ENCODE peak calls at places on chromosomes 5 and 9, in five cellular contexts. X, B, A, N and Q are unnamed samples.

GRCh38 chr9:118478752-118479151 is 774.5 kb downstream of the TLR4 start:
- DNase-seq in X (no peak), N (no peak), A (no peak), B (no peak), Q (no peak)

GRCh38 chr5:151700816-151701215 is 14.1 kb upstream of the SPARC start:
- DNase-seq in N (no peak), B (no peak), X (no peak), A (no peak), Q (peak; percentile 29)

GRCh38 chr9:76352026-76352620 is 42.1 kb downstream of the RFK start:
- DNase-seq in N (no peak), A (no peak), B (no peak), X (no peak), Q (no peak)

GRCh38 chr9:86843182-86843581 is 104.1 kb downstream of the GAS1 start:
- DNase-seq in A (peak; percentile 56), X (no peak), B (no peak), N (no peak), Q (no peak)

GRCh38 chr9:801399-802071 is 40.0 kb upstream of the DMRT1 start:
- DNase-seq in A (peak; percentile 66), N (no peak), X (peak; percentile 81), B (no peak), Q (no peak)

GRCh38 chr5:89417515-89417914 is 534.5 kb upstream of the MEF2C start:
- DNase-seq in B (no peak), X (no peak), N (no peak), A (no peak), Q (no peak)

GRCh38 chr9:84436386-84437114 is 96.0 kb upstream of the SLC28A3 start:
- DNase-seq in B (no peak), A (peak; percentile 3), N (no peak), X (no peak), Q (no peak)

GRCh38 chr5:68116408-68116807 is 99.1 kb upstream of the PIK3R1 start:
- DNase-seq in B (no peak), A (no peak), X (no peak), N (no peak), Q (no peak)

GRCh38 chr9:94936411-94936810 is 209.9 kb downstream of the AOPEP start:
- DNase-seq in A (peak; percentile 86), N (no peak), B (no peak), X (no peak), Q (no peak)

GRCh38 chr5:172870261-172870806 is 36.3 kb downstream of the ERGIC1 start:
- DNase-seq in B (no peak), N (peak; percentile 82), X (peak; percentile 94), A (peak; percentile 90), Q (no peak)

GRCh38 chr5:75847561-75848021 is 130.4 kb upstream of the POC5 start:
- DNase-seq in A (no peak), B (no peak), N (no peak), X (no peak), Q (peak; percentile 57)

GRCh38 chr9:18260527-18260926 is 213.4 kb upstream of the ADAMTSL1 start:
- DNase-seq in B (no peak), X (peak; percentile 92), N (no peak), A (peak; percentile 73), Q (no peak)

GRCh38 chr5:124349931-124350330 is 396.5 kb downstream of the ZNF608 start:
- DNase-seq in B (no peak), X (no peak), A (no peak), N (no peak), Q (no peak)

GRCh38 chr5:177546262-177546741 is 8.1 kb downstream of the FAM193B start:
- DNase-seq in X (peak; percentile 94), A (peak; percentile 97), B (no peak), N (peak; percentile 68), Q (no peak)

GRCh38 chr9:136445799-136446198 is 6.2 kb upstream of the INPP5E start:
- DNase-seq in A (no peak), N (no peak), X (no peak), B (peak; percentile 3), Q (no peak)

GRCh38 chr9:72352911-72353388 is 12.1 kb downstream of the ZFAND5 start:
- DNase-seq in B (no peak), A (no peak), X (peak; percentile 33), N (peak; percentile 63), Q (no peak)

GRCh38 chr5:142794527-142794926 is 24.4 kb downstream of the ARHGAP26 start:
- DNase-seq in X (no peak), A (no peak), N (no peak), B (no peak), Q (no peak)

GRCh38 chr9:114606597-114607207 is 4.4 kb upstream of the TMEM268 start:
- DNase-seq in X (peak; percentile 52), N (no peak), A (peak; percentile 91), B (no peak), Q (no peak)

GRCh38 chr5:148778891-148779290 is 47.5 kb upstream of the ADRB2 start:
- DNase-seq in X (no peak), A (no peak), B (no peak), N (no peak), Q (no peak)

GRCh38 chr9:33765411-33765810 is 29.9 kb upstream of the PRSS3 start:
- DNase-seq in N (peak; percentile 75), X (peak; percentile 28), A (peak; percentile 51), B (no peak), Q (no peak)

GRCh38 chr9:130729145-130729544 is 35.6 kb downstream of the EXOSC2 start:
- DNase-seq in N (no peak), B (no peak), X (no peak), A (no peak), Q (no peak)

GRCh38 chr9:118522093-118523028 is 818.2 kb downstream of the TLR4 start:
- DNase-seq in B (no peak), A (peak; percentile 38), X (peak; percentile 67), N (peak; percentile 56), Q (peak; percentile 45)

GRCh38 chr5:73030531-73030930 is 74.7 kb downstream of the FCHO2 start:
- DNase-seq in A (no peak), N (no peak), B (no peak), X (no peak), Q (no peak)

GRCh38 chr5:2995667-2996066 is 244.2 kb upstream of the IRX2 start:
- DNase-seq in X (no peak), N (no peak), A (no peak), B (no peak), Q (no peak)

GRCh38 chr5:83003791-83004190 is 73.4 kb downstream of the TMEM167A start:
- DNase-seq in A (no peak), B (no peak), N (no peak), X (no peak), Q (no peak)

GRCh38 chr9:81174023-81174422 is 515.3 kb downstream of the TLE1 start:
- DNase-seq in X (no peak), N (no peak), A (no peak), B (no peak), Q (no peak)

GRCh38 chr5:162444129-162444762 is 376.7 kb downstream of the GABRG2 start:
- DNase-seq in X (no peak), N (no peak), A (no peak), B (no peak), Q (no peak)

GRCh38 chr5:147336871-147337270 is 102.0 kb downstream of the STK32A start:
- DNase-seq in A (no peak), B (no peak), X (no peak), N (no peak), Q (no peak)

GRCh38 chr5:138339086-138339456 is 1.0 kb downstream of the FAM53C start:
- DNase-seq in B (no peak), X (peak; percentile 12), N (no peak), A (peak; percentile 34), Q (peak; percentile 21)

GRCh38 chr5:129413570-129413969 is 46.5 kb upstream of the ADAMTS19 start:
- DNase-seq in B (no peak), A (no peak), X (no peak), N (no peak), Q (no peak)

GRCh38 chr5:149151717-149152116 is 10.4 kb downstream of the ABLIM3 start:
- DNase-seq in B (no peak), A (peak; percentile 39), N (peak; percentile 29), X (no peak), Q (no peak)

GRCh38 chr5:160656961-160657570 is 194.9 kb downstream of the ATP10B start:
- DNase-seq in N (no peak), A (no peak), X (no peak), B (no peak), Q (no peak)

GRCh38 chr5:156841737-156842136 is 8.4 kb upstream of the PPP1R2B start:
- DNase-seq in A (no peak), X (no peak), B (no peak), N (no peak), Q (no peak)

GRCh38 chr9:92561374-92562329 is 25.9 kb upstream of the ECM2 start:
- DNase-seq in N (no peak), X (peak; percentile 85), B (no peak), A (peak; percentile 19), Q (no peak)

GRCh38 chr5:1011226-1011631 is 2.6 kb downstream of the NKD2 start:
- DNase-seq in N (peak; percentile 53), A (no peak), B (peak; percentile 58), X (no peak), Q (peak; percentile 84)

GRCh38 chr9:37180138-37180537 is 59.8 kb downstream of the ZCCHC7 start:
- DNase-seq in N (no peak), B (no peak), X (no peak), A (no peak), Q (no peak)

GRCh38 chr5:131114754-131115153 is 50.3 kb downstream of the HINT1 start:
- DNase-seq in N (no peak), B (no peak), X (no peak), A (no peak), Q (no peak)

GRCh38 chr9:94563548-94563947 is 8.7 kb downstream of the PCAT7 start:
- DNase-seq in A (no peak), N (no peak), X (no peak), B (no peak), Q (no peak)

GRCh38 chr5:134724872-134725271 is 13.5 kb upstream of the CAMLG start:
- DNase-seq in B (no peak), N (no peak), X (no peak), A (no peak), Q (no peak)
- TF ChIP-seq CTCF in B (no peak), N (no peak), X (no peak), A (no peak), Q (no peak)

DNA sequence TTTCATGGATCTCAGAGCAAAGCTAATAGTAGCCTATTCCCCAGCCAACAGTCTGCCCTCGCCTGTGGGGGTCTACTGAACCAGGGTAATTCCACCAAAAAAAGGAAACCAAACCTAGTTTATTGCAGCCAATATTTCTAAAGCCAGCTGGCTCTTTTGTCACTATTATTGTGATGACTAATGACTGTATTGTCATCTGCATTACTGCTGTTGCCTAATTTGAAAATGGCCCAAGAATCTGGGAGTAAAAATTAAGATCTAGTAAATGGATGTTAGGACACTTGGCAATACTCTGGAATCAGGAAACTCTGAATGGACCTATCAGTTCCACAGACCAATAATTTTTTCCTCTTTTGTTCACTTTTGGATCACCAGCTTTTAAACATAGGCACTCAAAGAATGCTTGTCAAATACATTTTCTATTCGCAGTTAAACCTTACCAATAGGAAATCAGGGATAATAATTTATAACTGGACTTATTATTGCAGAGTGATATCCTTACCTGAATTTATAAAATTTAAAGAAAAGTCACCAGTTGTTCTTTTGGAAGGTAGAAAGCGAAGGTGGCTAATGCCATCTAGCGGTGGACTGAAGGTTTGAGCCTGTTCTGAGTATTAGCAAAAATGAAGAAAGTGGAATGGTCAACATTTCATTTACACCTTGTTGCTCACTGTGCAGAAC is 69.2 kb downstream of the SYK start:
- DNase-seq in A (peak; percentile 55), N (peak; percentile 37), B (no peak), X (peak; percentile 40), Q (peak; percentile 62)
- TF ChIP-seq CTCF in A (peak; percentile 90), N (peak; percentile 93), B (peak; percentile 95), X (peak; percentile 85), Q (peak; percentile 86)

GRCh38 chr5:32174011-32174866 is at the start of gene GOLPH3:
- DNase-seq in A (peak; percentile 92), B (peak; percentile 92), X (peak; percentile 89), N (peak; percentile 88), Q (peak; percentile 95)
- TF ChIP-seq CTCF in A (no peak), B (no peak), X (no peak), N (no peak), Q (no peak)

GRCh38 chr9:112032009-112032408 is 135.4 kb downstream of the UGCG start:
- DNase-seq in A (no peak), X (no peak), B (no peak), N (no peak), Q (no peak)
- TF ChIP-seq CTCF in A (no peak), X (no peak), B (no peak), N (no peak), Q (no peak)